ENCODE peak calls at places on chromosome 1, in five cellular contexts. C is cerebellar cortex; J is CD8-positive, alpha-beta T cell; E is NCI-H1694 treated with DMSO at 0.1 percent for 48 hours; K is left ventricle myocardium inferior. T is an unnamed sample.

GRCh38 chr1:62841587-62842169 is 57.7 kb downstream of the ATG4C start:
- DNase-seq in C (peak; percentile 84), J (no peak), E (peak; percentile 78), K (no peak), T (no peak)

GRCh38 chr1:15943515-15944307 is 32.2 kb downstream of the ZBTB17 start:
- DNase-seq in C (no peak), J (no peak), E (no peak), K (no peak), T (no peak)

GRCh38 chr1:39106949-39107740 is 81.0 kb downstream of the NDUFS5 start:
- DNase-seq in C (no peak), J (no peak), E (no peak), K (no peak), T (no peak)

GRCh38 chr1:108832929-108833328 is 24.0 kb downstream of the AKNAD1 start:
- DNase-seq in C (no peak), J (no peak), E (no peak), K (no peak), T (no peak)

GRCh38 chr1:148362141-148362929 is 120.8 kb downstream of the PPIAL4G start:
- DNase-seq in C (peak; percentile 71), J (no peak), E (no peak), K (no peak), T (no peak)

GRCh38 chr1:200041337-200042118 is 14.0 kb downstream of the NR5A2 start:
- DNase-seq in C (no peak), J (no peak), E (no peak), K (no peak), T (no peak)

GRCh38 chr1:180912801-180913616 is at the start of gene KIAA1614:
- DNase-seq in C (peak; percentile 40), J (no peak), E (no peak), K (peak; percentile 54), T (no peak)

GRCh38 chr1:24369199-24369598 is 44.4 kb downstream of the STPG1 start:
- DNase-seq in C (peak; percentile 71), J (no peak), E (no peak), K (no peak), T (no peak)

GRCh38 chr1:110234691-110235090 is 24.6 kb downstream of the KCNC4 start:
- DNase-seq in C (no peak), J (no peak), E (no peak), K (no peak), T (no peak)

GRCh38 chr1:151534662-151535278 is 5.3 kb upstream of the TUFT1 start:
- DNase-seq in C (peak; percentile 67), J (peak; percentile 67), E (peak; percentile 56), K (peak; percentile 77), T (peak; percentile 58)

GRCh38 chr1:64038965-64039926 is 164.2 kb upstream of the UBE2U start:
- DNase-seq in C (peak; percentile 21), J (no peak), E (no peak), K (no peak), T (no peak)

GRCh38 chr1:24409535-24409934 is 4.0 kb downstream of the STPG1 start:
- DNase-seq in C (no peak), J (no peak), E (no peak), K (no peak), T (no peak)

GRCh38 chr1:198833706-198834497 is 195.1 kb downstream of the PTPRC start:
- DNase-seq in C (peak; percentile 71), J (no peak), E (no peak), K (no peak), T (no peak)

GRCh38 chr1:9293512-9294439 is 1.1 kb downstream of the SPSB1 start:
- DNase-seq in C (no peak), J (no peak), E (no peak), K (peak; percentile 37), T (no peak)

GRCh38 chr1:178271471-178271870 is 177.6 kb downstream of the RASAL2 start:
- DNase-seq in C (no peak), J (no peak), E (no peak), K (no peak), T (no peak)

GRCh38 chr1:163170331-163170730 is 32.4 kb downstream of the RGS5 start:
- DNase-seq in C (no peak), J (no peak), E (no peak), K (no peak), T (no peak)

GRCh38 chr1:211731456-211732275 is 56.2 kb upstream of the NEK2 start:
- DNase-seq in C (no peak), J (no peak), E (no peak), K (no peak), T (no peak)

GRCh38 chr1:119829636-119830035 is 18.4 kb upstream of the REG4 start:
- DNase-seq in C (no peak), J (no peak), E (peak; percentile 62), K (no peak), T (no peak)

GRCh38 chr1:87334351-87335174 is 5.9 kb downstream of the LMO4 start:
- DNase-seq in C (peak; percentile 39), J (no peak), E (no peak), K (no peak), T (no peak)

GRCh38 chr1:6779089-6779805 is 6.0 kb upstream of the CAMTA1 start:
- DNase-seq in C (no peak), J (no peak), E (no peak), K (no peak), T (no peak)

T was measured in T follicular helper cell.